ENCODE peak calls at places on chromosome 1, in eight cellular contexts. V is CD8-positive, alpha-beta T cell; E is mucosa of descending colon; N is uterus; H is sigmoid colon; J is cardiac muscle cell; R is aorta; Z is ovary. Q is an unnamed sample.

GRCh38 chr1:27349784-27350672 is 8.2 kb downstream of the SYTL1 start:
- DNase-seq in E (peak; percentile 81), V (no peak), Z (peak; percentile 79), J (peak; percentile 89), H (no peak), R (no peak), N (peak; percentile 65), Q (peak; percentile 66)

GRCh38 chr1:199163277-199164069 is 524.6 kb downstream of the PTPRC start:
- DNase-seq in J (no peak), E (no peak), N (no peak), H (no peak), R (no peak), Z (no peak), V (no peak), Q (no peak)

GRCh38 chr1:35448344-35448801 is 108.8 kb downstream of the KIAA0319L start:
- DNase-seq in R (no peak), Z (no peak), V (no peak), J (no peak), N (no peak), H (peak; percentile 78), E (no peak), Q (no peak)

GRCh38 chr1:32208891-32209309 is at the start of gene DCDC2B:
- DNase-seq in Z (no peak), H (no peak), J (no peak), V (no peak), R (no peak), N (no peak), E (peak; percentile 89), Q (peak; percentile 86)

GRCh38 chr1:180256353-180257027 is 26.4 kb downstream of the LHX4 start:
- DNase-seq in V (no peak), Z (no peak), R (no peak), E (no peak), H (no peak), J (no peak), N (no peak), Q (peak; percentile 24)

GRCh38 chr1:29356663-29357062 is 120.3 kb downstream of the PTPRU start:
- DNase-seq in E (no peak), J (no peak), H (no peak), V (no peak), R (no peak), N (no peak), Z (no peak), Q (no peak)

GRCh38 chr1:106978477-106979322 is 77.8 kb upstream of the PRMT6 start:
- DNase-seq in R (no peak), J (no peak), H (no peak), V (no peak), Z (no peak), N (no peak), E (no peak), Q (no peak)

GRCh38 chr1:227746676-227747075 is 11.4 kb downstream of the SNAP47 start:
- DNase-seq in R (no peak), Z (peak; percentile 31), J (no peak), N (no peak), V (no peak), H (no peak), E (no peak), Q (no peak)

GRCh38 chr1:59427155-59427554 is 130.3 kb downstream of the FGGY start:
- DNase-seq in R (no peak), Z (no peak), E (no peak), J (peak; percentile 17), H (no peak), N (no peak), V (no peak), Q (no peak)

GRCh38 chr1:62057230-62057629 is 137.4 kb upstream of the L1TD1 start:
- DNase-seq in Z (no peak), H (no peak), V (no peak), R (no peak), N (no peak), E (no peak), J (no peak), Q (no peak)

GRCh38 chr1:219708919-219709318 is 96.0 kb upstream of the ZC3H11B start:
- DNase-seq in R (no peak), Z (no peak), H (no peak), V (no peak), E (no peak), N (no peak), J (no peak), Q (no peak)

GRCh38 chr1:201556841-201557571 is 18.1 kb downstream of the NAV1 start:
- DNase-seq in J (no peak), N (no peak), R (no peak), E (no peak), V (no peak), Z (no peak), H (peak; percentile 58), Q (no peak)

GRCh38 chr1:199178646-199179045 is 539.8 kb downstream of the PTPRC start:
- DNase-seq in Z (no peak), E (no peak), V (no peak), H (no peak), R (no peak), N (no peak), J (no peak), Q (no peak)

GRCh38 chr1:169694304-169694703 is 17.1 kb downstream of the SELL start:
- DNase-seq in N (no peak), Z (no peak), E (no peak), J (no peak), V (peak; percentile 52), R (no peak), H (no peak), Q (no peak)

GRCh38 chr1:35426097-35426586 is 131.1 kb downstream of the KIAA0319L start:
- DNase-seq in J (no peak), V (no peak), E (no peak), Z (no peak), R (no peak), N (no peak), H (no peak), Q (no peak)

GRCh38 chr1:246569248-246570238 is 3.3 kb downstream of the CNST start:
- DNase-seq in R (no peak), Z (no peak), J (no peak), N (no peak), H (no peak), V (peak; percentile 51), E (no peak), Q (no peak)

GRCh38 chr1:42951588-42951987 is 7.1 kb downstream of the SLC2A1 start:
- DNase-seq in Z (no peak), J (no peak), H (no peak), V (no peak), N (no peak), E (no peak), R (no peak), Q (no peak)

GRCh38 chr1:166136252-166136651 is 30.5 kb downstream of the FAM78B start:
- DNase-seq in J (no peak), H (no peak), R (no peak), V (no peak), Z (no peak), E (no peak), N (no peak), Q (no peak)

GRCh38 chr1:246372502-246372901 is 134.6 kb downstream of the SMYD3 start:
- DNase-seq in E (no peak), R (no peak), H (peak; percentile 59), J (no peak), Z (peak; percentile 85), N (no peak), V (no peak), Q (no peak)

GRCh38 chr1:170808229-170808870 is 127.0 kb upstream of the MROH9 start:
- DNase-seq in R (no peak), H (no peak), J (no peak), N (no peak), V (no peak), Z (no peak), E (no peak), Q (no peak)

GRCh38 chr1:170805957-170806662 is 129.2 kb upstream of the MROH9 start:
- DNase-seq in E (no peak), N (no peak), J (peak; percentile 6), V (no peak), Z (no peak), R (peak; percentile 70), H (no peak), Q (no peak)

GRCh38 chr1:170804879-170805278 is 130.5 kb upstream of the MROH9 start:
- DNase-seq in E (no peak), J (no peak), R (no peak), Z (no peak), V (no peak), H (no peak), N (no peak), Q (no peak)

GRCh38 chr1:170804419-170804818 is 130.9 kb upstream of the MROH9 start:
- DNase-seq in R (no peak), J (no peak), Z (no peak), E (no peak), V (no peak), N (no peak), H (no peak), Q (no peak)

DNA sequence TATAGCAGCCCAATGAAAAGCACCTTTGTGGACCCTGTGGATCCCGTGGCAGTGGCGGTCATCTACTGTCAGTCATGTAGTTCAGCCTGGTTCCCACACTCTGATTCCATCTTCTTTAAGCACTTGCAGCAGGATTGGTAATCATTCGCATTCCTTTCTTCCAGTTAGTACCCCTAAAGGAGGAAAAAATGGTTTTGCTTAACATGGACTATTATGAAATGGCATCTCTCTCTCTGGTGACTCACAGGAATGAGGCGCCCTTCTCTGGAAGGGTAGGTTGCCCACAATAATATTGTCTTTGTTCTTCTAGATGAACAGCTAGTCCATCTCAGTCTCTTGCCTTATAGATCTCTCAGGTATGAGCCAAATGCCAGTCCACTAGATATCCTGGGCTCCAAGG is 127.9 kb upstream of the MROH9 start:
- DNase-seq in R (no peak), J (no peak), Z (no peak), N (no peak), E (no peak), H (no peak), V (no peak), Q (no peak)
- H3K4me3 ChIP-seq in R (no peak overlapping the region), J (no peak overlapping the region), Z (no peak overlapping the region), N (no peak overlapping the region), E (no peak overlapping the region), H (no peak overlapping the region), V (no peak overlapping the region), Q (no peak overlapping the region)

GRCh38 chr1:39713557-39713956 is 22.3 kb upstream of the HPCAL4 start:
- DNase-seq in E (no peak), J (no peak), R (no peak), V (no peak), Z (no peak), N (no peak), H (no peak), Q (no peak)
- H3K4me1 ChIP-seq in E (no peaks in the 10 kb centered on the region), J (no peaks in the 10 kb centered on the region), R (no peaks in the 10 kb centered on the region), V (no peaks in the 10 kb centered on the region), Z (no peaks in the 10 kb centered on the region), N (no peaks in the 10 kb centered on the region), H (no peaks in the 10 kb centered on the region), Q (no peaks in the 10 kb centered on the region)

GRCh38 chr1:13513063-13513884 is 529 bp downstream of the LRRC38 start:
- DNase-seq in Z (no peak), V (no peak), E (no peak), H (no peak), R (no peak), N (no peak), J (peak; percentile 19), Q (no peak)
- H3K4me3 ChIP-seq in Z (no peak overlapping the region), V (no peak overlapping the region), E (no peak overlapping the region), H (no peak overlapping the region), R (no peak overlapping the region), N (no peak overlapping the region), J (peak overlapping the region; percentile 8), Q (no peak overlapping the region)

DNA sequence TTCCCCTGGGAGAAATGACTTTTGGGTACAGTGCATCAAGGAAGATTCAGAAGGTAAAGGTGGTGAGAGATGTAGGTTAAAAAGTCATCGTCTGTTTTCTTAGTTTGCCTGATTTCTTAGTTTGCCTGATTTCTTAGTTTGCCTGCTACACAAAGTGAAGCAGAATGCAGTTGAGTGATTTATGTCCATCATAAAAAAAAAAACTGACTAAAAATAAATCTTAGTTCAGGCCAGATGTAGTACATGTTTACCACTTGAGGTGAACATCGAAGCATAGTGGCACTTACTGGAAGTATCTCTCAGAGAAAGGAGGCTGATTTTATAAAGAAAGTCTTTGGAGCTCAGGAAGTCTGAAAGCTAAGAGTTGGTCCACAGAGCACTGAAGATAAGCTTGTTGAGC is 79.5 kb downstream of the LRRC8D start:
- DNase-seq in H (no peak), E (no peak), J (no peak), Z (no peak), N (no peak), V (no peak), R (no peak), Q (no peak)
- H3K4me1 ChIP-seq in H (peaks cover 5% of the 10 kb centered on the region), E (peaks cover 3% of the 10 kb centered on the region), J (peaks cover 25% of the 10 kb centered on the region), Z (no peaks in the 10 kb centered on the region), N (no peaks in the 10 kb centered on the region), V (no peaks in the 10 kb centered on the region), R (peaks cover 2% of the 10 kb centered on the region), Q (peaks cover 8% of the 10 kb centered on the region)

Q was measured in pancreas.